ENCODE peak calls at places on chromosomes 1 and 21, in five cellular contexts. Z is HEK293T, B is GM12878, D is HepG2, L is NT2/D1. P is an unnamed sample.

GRCh38 chr1:53068314-53069084 is 6.5 kb downstream of the PODN start:
- DNase-seq in L (no peak), B (no peak), Z (no peak), D (no peak), P (no peak)

GRCh38 chr1:180908084-180908765 is 4.5 kb upstream of the KIAA1614 start:
- DNase-seq in L (no peak), B (no peak), Z (no peak), D (no peak), P (no peak)

GRCh38 chr1:1157033-1157365 is 16.7 kb upstream of the TTLL10 start:
- DNase-seq in Z (no peak), L (no peak), D (no peak), B (no peak), P (no peak)

GRCh38 chr1:43569175-43569574 is 38.5 kb downstream of the PTPRF start:
- DNase-seq in B (no peak), D (no peak), L (no peak), Z (no peak), P (no peak)

GRCh38 chr1:31830511-31830910 is 14.7 kb upstream of the SPOCD1 start:
- DNase-seq in B (no peak), Z (no peak), D (no peak), L (no peak), P (no peak)

GRCh38 chr1:208513799-208514198 is 269.6 kb upstream of the PLXNA2 start:
- DNase-seq in L (no peak), Z (no peak), D (no peak), B (no peak), P (no peak)

GRCh38 chr1:117017648-117018047 is 16.1 kb downstream of the CD101 start:
- DNase-seq in Z (no peak), D (no peak), L (no peak), B (no peak), P (no peak)

GRCh38 chr1:64898107-64898861 is 68.1 kb downstream of the JAK1 start:
- DNase-seq in L (peak; percentile 81), B (no peak), D (peak; percentile 91), Z (peak; percentile 76), P (no peak)

GRCh38 chr1:116178837-116179236 is 67.6 kb downstream of the MAB21L3 start:
- DNase-seq in B (no peak), D (no peak), L (no peak), Z (no peak), P (no peak)

GRCh38 chr21:35622612-35623011 is 437.7 kb downstream of the SETD4 start:
- DNase-seq in B (no peak), D (no peak), L (peak; percentile 54), Z (no peak), P (no peak)

GRCh38 chr1:16498573-16499359 is 15.3 kb downstream of the RNU1-1 start:
- DNase-seq in Z (peak; percentile 91), L (peak; percentile 63), B (peak; percentile 32), D (peak; percentile 79), P (peak; percentile 70)

GRCh38 chr1:167439301-167439988 is 78.9 kb downstream of the CD247 start:
- DNase-seq in D (peak; percentile 20), Z (no peak), B (no peak), L (no peak), P (no peak)

DNA sequence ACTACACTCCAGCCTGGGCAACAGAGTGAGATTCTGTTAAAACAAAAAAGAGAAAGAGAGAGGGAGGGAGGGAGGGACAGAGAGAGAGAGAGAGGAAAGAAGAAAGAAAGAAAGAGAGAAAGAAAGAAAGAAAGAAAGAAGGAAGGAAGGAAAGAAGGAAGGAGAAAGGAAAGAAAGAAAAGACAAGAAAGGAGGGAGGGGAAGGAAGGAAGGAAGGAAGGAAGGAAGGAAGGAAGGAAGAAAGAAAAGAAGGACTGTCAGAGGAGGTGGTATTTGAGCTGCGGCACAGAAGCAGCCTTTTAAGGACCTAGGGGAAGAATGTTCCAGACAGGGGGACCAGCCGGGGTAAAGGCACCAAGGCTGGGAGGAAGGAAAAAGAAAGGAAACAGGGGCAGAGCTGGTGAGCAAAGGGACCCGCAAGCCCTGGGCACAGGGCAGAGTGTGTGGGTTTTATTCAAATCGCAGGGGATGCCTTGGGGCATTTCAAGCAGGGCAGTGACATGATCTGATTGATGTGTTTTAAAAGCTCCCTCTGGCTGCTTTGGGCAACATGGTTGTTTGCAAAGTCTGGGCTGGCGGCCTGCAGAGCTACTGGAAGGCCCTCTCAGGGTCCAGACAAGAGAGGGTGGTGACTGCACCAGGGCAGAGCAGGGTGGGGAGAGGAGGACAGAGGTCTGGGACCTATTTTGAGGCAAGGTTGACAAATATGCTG is 176.9 kb upstream of the VAMP3 start:
- DNase-seq in B (no peak), L (no peak), Z (no peak), D (no peak), P (no peak)
- TF ChIP-seq SUZ12 in B (no peak), L (no peak), Z (no peak), D (no peak), P (no peak)

DNA sequence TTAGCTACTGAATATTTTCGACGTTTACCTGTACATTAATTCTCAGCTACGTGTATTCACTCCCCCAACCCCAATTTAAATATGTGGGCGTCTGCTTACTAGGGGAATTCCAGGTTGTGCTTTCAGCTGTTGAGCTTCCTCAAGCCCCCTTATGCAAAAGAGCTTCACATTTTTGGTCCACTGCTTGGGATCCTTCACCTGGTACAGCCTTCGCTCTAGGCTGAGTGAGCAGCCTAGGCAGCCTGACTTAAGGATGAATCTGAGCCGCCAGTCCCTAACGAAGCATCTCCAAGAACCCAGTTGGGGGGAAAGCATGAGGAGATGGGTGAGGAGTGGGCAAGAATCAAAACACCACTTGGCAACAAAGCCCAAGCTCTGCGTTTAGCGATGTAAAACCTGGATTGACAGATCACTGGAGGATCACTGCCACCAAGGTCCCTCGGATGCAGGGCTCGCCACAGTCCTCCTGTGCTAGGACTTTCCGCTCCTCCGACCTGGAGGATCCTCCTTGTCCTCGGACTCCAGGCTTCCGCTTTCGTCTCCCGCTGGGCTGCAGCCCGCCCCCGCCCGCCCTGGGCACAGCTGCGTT is 637 bp downstream of the BCL10 start:
- DNase-seq in Z (no peak), D (no peak), B (no peak), L (no peak), P (peak; percentile 54)
- TF ChIP-seq SUZ12 in Z (no peak), D (no peak), B (no peak), L (no peak), P (no peak)

DNA sequence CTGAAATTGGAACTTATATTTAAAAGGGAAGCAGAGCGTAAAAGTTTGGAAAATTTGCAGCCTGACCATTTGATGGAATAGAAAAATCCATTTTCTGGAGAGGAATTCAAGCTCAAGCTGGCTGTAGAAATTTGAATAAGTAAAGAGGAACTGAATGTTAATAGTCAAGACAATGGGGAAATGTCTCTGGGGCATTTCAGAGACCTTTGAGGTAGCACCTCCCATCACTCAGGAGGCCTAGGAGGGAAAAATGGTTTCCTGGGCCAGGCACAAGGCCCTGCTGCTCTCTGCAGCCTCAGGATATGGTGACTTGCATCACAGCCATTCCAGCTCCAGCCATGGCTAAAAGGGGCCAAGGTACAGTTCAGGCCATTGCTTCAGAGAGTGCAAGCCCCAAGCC is 17.6 kb upstream of the TSHB start:
- DNase-seq in B (no peak), L (peak; percentile 23), Z (no peak), D (no peak), P (no peak)
- TF ChIP-seq SUZ12 in B (no peak), L (no peak), Z (no peak), D (no peak), P (no peak)

GRCh38 chr1:5990913-5991783 is 1.1 kb downstream of the NPHP4 start:
- DNase-seq in Z (peak; percentile 58), D (no peak), B (no peak), L (no peak), P (no peak)
- TF ChIP-seq SUZ12 in Z (no peak), D (no peak), B (no peak), L (no peak), P (no peak)

GRCh38 chr1:45093334-45093733 is 81.3 kb downstream of the UROD start:
- DNase-seq in D (no peak), Z (no peak), B (no peak), L (no peak), P (no peak)

GRCh38 chr1:45097079-45097478 is 85.0 kb downstream of the UROD start:
- DNase-seq in B (no peak), Z (no peak), L (no peak), D (peak; percentile 21), P (no peak)

GRCh38 chr1:45095450-45095849 is 83.4 kb downstream of the UROD start:
- DNase-seq in L (no peak), B (no peak), D (no peak), Z (no peak), P (no peak)

GRCh38 chr1:45101947-45102346 is 89.9 kb downstream of the UROD start:
- DNase-seq in D (no peak), B (no peak), Z (no peak), L (no peak), P (no peak)

GRCh38 chr1:45097944-45098343 is 85.9 kb downstream of the UROD start:
- DNase-seq in D (peak; percentile 58), B (no peak), L (no peak), Z (no peak), P (no peak)
- TF ChIP-seq SUZ12 in D (no peak), B (no peak), L (no peak), Z (no peak), P (no peak)